ENCODE peak calls at places on chromosomes 4 and X, in six cellular contexts. One of them, this sample, is unnamed.

GRCh38 chr4:145920205-145920604 is 18.4 kb downstream of the ZNF827 start:
- DNase-seq in transverse colon: no peak
- DNase-seq in NB4: no peak
- DNase-seq in gastrocnemius medialis: no peak
- DNase-seq in bronchial epithelial cell: no peak
- DNase-seq in foreskin fibroblast: peak
- DNase-seq in this sample: peak

GRCh38 chr4:15314974-15315373 is 112.9 kb upstream of the C1QTNF7 start:
- DNase-seq in NB4: no peak
- DNase-seq in transverse colon: no peak
- DNase-seq in bronchial epithelial cell: peak
- DNase-seq in foreskin fibroblast: peak
- DNase-seq in gastrocnemius medialis: no peak
- DNase-seq in this sample: no peak

GRCh38 chr4:17030543-17030942 is 132.1 kb upstream of the LDB2 start:
- DNase-seq in NB4: no peak
- DNase-seq in foreskin fibroblast: peak
- DNase-seq in gastrocnemius medialis: no peak
- DNase-seq in transverse colon: no peak
- DNase-seq in bronchial epithelial cell: peak
- DNase-seq in this sample: peak

GRCh38 chrX:44290718-44291117 is 52.8 kb downstream of the EFHC2 start:
- DNase-seq in transverse colon: no peak
- DNase-seq in NB4: no peak
- DNase-seq in bronchial epithelial cell: no peak
- DNase-seq in gastrocnemius medialis: no peak
- DNase-seq in foreskin fibroblast: no peak
- DNase-seq in this sample: no peak

GRCh38 chrX:22300130-22300529 is 27.4 kb downstream of the CBLL2 start:
- DNase-seq in foreskin fibroblast: peak
- DNase-seq in bronchial epithelial cell: peak
- DNase-seq in NB4: peak
- DNase-seq in gastrocnemius medialis: peak
- DNase-seq in transverse colon: no peak
- DNase-seq in this sample: peak

GRCh38 chrX:106171293-106171692 is 3.2 kb downstream of the PWWP3B start:
- DNase-seq in transverse colon: no peak
- DNase-seq in foreskin fibroblast: no peak
- DNase-seq in gastrocnemius medialis: no peak
- DNase-seq in NB4: no peak
- DNase-seq in bronchial epithelial cell: no peak
- DNase-seq in this sample: no peak

GRCh38 chr4:187380181-187380581 is 615.4 kb upstream of the ZFP42 start:
- DNase-seq in NB4: peak
- DNase-seq in bronchial epithelial cell: peak
- DNase-seq in transverse colon: peak
- DNase-seq in gastrocnemius medialis: no peak
- DNase-seq in foreskin fibroblast: peak
- DNase-seq in this sample: no peak

GRCh38 chrX:135973025-135973547 is 702 bp downstream of the MMGT1 start:
- DNase-seq in gastrocnemius medialis: peak
- DNase-seq in bronchial epithelial cell: peak
- DNase-seq in NB4: peak
- DNase-seq in transverse colon: peak
- DNase-seq in foreskin fibroblast: peak
- DNase-seq in this sample: no peak

GRCh38 chr4:109913842-109914241 is 1.2 kb downstream of the EGF start:
- DNase-seq in foreskin fibroblast: no peak
- DNase-seq in transverse colon: no peak
- DNase-seq in bronchial epithelial cell: no peak
- DNase-seq in gastrocnemius medialis: no peak
- DNase-seq in NB4: no peak
- DNase-seq in this sample: no peak

GRCh38 chrX:17553451-17553850 is 178.5 kb downstream of the NHS start:
- DNase-seq in foreskin fibroblast: peak
- DNase-seq in gastrocnemius medialis: no peak
- DNase-seq in transverse colon: peak
- DNase-seq in bronchial epithelial cell: peak
- DNase-seq in NB4: no peak
- DNase-seq in this sample: no peak

GRCh38 chr4:38073596-38074234 is 113.5 kb downstream of the PTTG2 start:
- DNase-seq in gastrocnemius medialis: no peak
- DNase-seq in transverse colon: no peak
- DNase-seq in NB4: peak
- DNase-seq in foreskin fibroblast: no peak
- DNase-seq in bronchial epithelial cell: no peak
- DNase-seq in this sample: no peak

GRCh38 chrX:11558972-11559371 is 106.7 kb downstream of the ARHGAP6 start:
- DNase-seq in bronchial epithelial cell: no peak
- DNase-seq in gastrocnemius medialis: no peak
- DNase-seq in transverse colon: peak
- DNase-seq in foreskin fibroblast: no peak
- DNase-seq in NB4: peak
- DNase-seq in this sample: no peak

GRCh38 chrX:63764946-63765345 is 20.1 kb downstream of the ARHGEF9 start:
- DNase-seq in NB4: no peak
- DNase-seq in transverse colon: no peak
- DNase-seq in bronchial epithelial cell: peak
- DNase-seq in gastrocnemius medialis: no peak
- DNase-seq in foreskin fibroblast: peak
- DNase-seq in this sample: no peak

GRCh38 chrX:9611436-9612145 is 146.7 kb downstream of the TBL1X start:
- DNase-seq in transverse colon: no peak
- DNase-seq in foreskin fibroblast: peak
- DNase-seq in bronchial epithelial cell: no peak
- DNase-seq in NB4: no peak
- DNase-seq in gastrocnemius medialis: no peak
- DNase-seq in this sample: no peak

GRCh38 chrX:57984620-57985019 is 74.4 kb upstream of the ZXDA start:
- DNase-seq in foreskin fibroblast: no peak
- DNase-seq in NB4: no peak
- DNase-seq in bronchial epithelial cell: no peak
- DNase-seq in transverse colon: no peak
- DNase-seq in gastrocnemius medialis: no peak
- DNase-seq in this sample: no peak

GRCh38 chr4:32931475-32931874 is 2211.3 kb downstream of the PCDH7 start:
- DNase-seq in foreskin fibroblast: peak
- DNase-seq in bronchial epithelial cell: peak
- DNase-seq in gastrocnemius medialis: no peak
- DNase-seq in NB4: no peak
- DNase-seq in transverse colon: no peak
- DNase-seq in this sample: no peak

GRCh38 chrX:2635366-2635765 is 55.7 kb upstream of the CD99 start:
- DNase-seq in transverse colon: no peak
- DNase-seq in bronchial epithelial cell: no peak
- DNase-seq in gastrocnemius medialis: no peak
- DNase-seq in NB4: no peak
- DNase-seq in foreskin fibroblast: peak
- DNase-seq in this sample: no peak

GRCh38 chr4:155675709-155676429 is 9.2 kb downstream of the GUCY1A1 start:
- DNase-seq in foreskin fibroblast: peak
- DNase-seq in transverse colon: no peak
- DNase-seq in gastrocnemius medialis: no peak
- DNase-seq in bronchial epithelial cell: no peak
- DNase-seq in NB4: peak
- DNase-seq in this sample: peak

GRCh38 chr4:115293093-115293462 is 179.7 kb upstream of the NDST4 start:
- DNase-seq in transverse colon: no peak
- DNase-seq in foreskin fibroblast: no peak
- DNase-seq in bronchial epithelial cell: peak
- DNase-seq in gastrocnemius medialis: no peak
- DNase-seq in NB4: no peak
- DNase-seq in this sample: no peak

GRCh38 chr4:124936427-124936826 is 223.9 kb upstream of the ANKRD50 start:
- DNase-seq in bronchial epithelial cell: no peak
- DNase-seq in foreskin fibroblast: peak
- DNase-seq in transverse colon: no peak
- DNase-seq in NB4: no peak
- DNase-seq in gastrocnemius medialis: peak
- DNase-seq in this sample: no peak

GRCh38 chrX:53284684-53285447 is 3.5 kb upstream of the IQSEC2 start:
- DNase-seq in transverse colon: peak
- DNase-seq in NB4: peak
- DNase-seq in bronchial epithelial cell: peak
- DNase-seq in gastrocnemius medialis: peak
- DNase-seq in foreskin fibroblast: peak
- DNase-seq in this sample: no peak

GRCh38 chrX:46715521-46715920 is 43.4 kb downstream of the SLC9A7 start:
- DNase-seq in NB4: no peak
- DNase-seq in gastrocnemius medialis: no peak
- DNase-seq in transverse colon: no peak
- DNase-seq in foreskin fibroblast: no peak
- DNase-seq in bronchial epithelial cell: no peak
- DNase-seq in this sample: no peak

GRCh38 chr4:56817840-56818491 is 3.5 kb downstream of the SPINK2 start:
- DNase-seq in bronchial epithelial cell: peak
- DNase-seq in foreskin fibroblast: no peak
- DNase-seq in transverse colon: no peak
- DNase-seq in gastrocnemius medialis: no peak
- DNase-seq in NB4: no peak
- DNase-seq in this sample: no peak

GRCh38 chr4:28001698-28002097 is 1141.1 kb downstream of the STIM2 start:
- DNase-seq in bronchial epithelial cell: no peak
- DNase-seq in gastrocnemius medialis: no peak
- DNase-seq in foreskin fibroblast: no peak
- DNase-seq in NB4: no peak
- DNase-seq in transverse colon: no peak
- DNase-seq in this sample: no peak
- TF ChIP-seq CTCF in bronchial epithelial cell: no peak
- TF ChIP-seq CTCF in gastrocnemius medialis: no peak
- TF ChIP-seq CTCF in foreskin fibroblast: no peak
- TF ChIP-seq CTCF in NB4: no peak
- TF ChIP-seq CTCF in transverse colon: no peak
- TF ChIP-seq CTCF in this sample: peak

GRCh38 chr4:54967289-54967688 is 158.1 kb downstream of the KDR start:
- DNase-seq in gastrocnemius medialis: no peak
- DNase-seq in bronchial epithelial cell: no peak
- DNase-seq in transverse colon: no peak
- DNase-seq in NB4: no peak
- DNase-seq in foreskin fibroblast: no peak
- DNase-seq in this sample: no peak

GRCh38 chr4:54959656-54960055 is 165.7 kb downstream of the KDR start:
- DNase-seq in transverse colon: no peak
- DNase-seq in NB4: no peak
- DNase-seq in bronchial epithelial cell: no peak
- DNase-seq in foreskin fibroblast: peak
- DNase-seq in gastrocnemius medialis: no peak
- DNase-seq in this sample: peak

GRCh38 chr4:54958236-54958635 is 167.2 kb downstream of the KDR start:
- DNase-seq in NB4: no peak
- DNase-seq in gastrocnemius medialis: no peak
- DNase-seq in foreskin fibroblast: peak
- DNase-seq in transverse colon: no peak
- DNase-seq in bronchial epithelial cell: no peak
- DNase-seq in this sample: no peak

DNA sequence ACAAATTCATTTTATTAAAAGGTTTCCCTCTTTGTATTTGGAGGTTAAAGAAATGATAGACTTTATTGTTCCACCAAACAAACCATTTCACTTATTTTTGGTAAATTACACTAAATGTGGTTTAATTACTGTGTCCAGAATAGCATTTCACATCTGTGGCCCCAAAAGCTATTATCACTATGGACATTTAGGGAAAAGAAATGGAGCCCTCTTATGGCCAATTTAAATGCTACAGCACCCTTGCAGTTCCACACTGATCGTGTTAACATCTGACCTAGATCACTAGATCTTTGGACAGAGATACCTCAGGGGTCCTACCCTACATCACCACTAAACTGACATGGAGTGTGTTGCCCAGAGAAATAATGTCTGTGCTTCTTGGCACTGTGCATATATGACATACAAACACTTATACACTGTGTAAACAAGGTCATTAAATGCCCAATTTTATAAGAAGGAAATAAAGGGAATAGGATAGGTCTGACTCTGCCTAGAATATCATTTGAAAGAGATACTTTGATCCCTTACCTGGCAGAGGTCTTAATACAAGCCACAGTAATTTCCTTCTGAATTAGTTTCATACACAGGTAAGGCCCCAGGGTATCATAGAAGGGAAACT is 163.9 kb downstream of the KDR start:
- DNase-seq in transverse colon: no peak
- DNase-seq in foreskin fibroblast: peak
- DNase-seq in gastrocnemius medialis: no peak
- DNase-seq in NB4: peak
- DNase-seq in bronchial epithelial cell: peak
- DNase-seq in this sample: peak
- TF ChIP-seq CTCF in transverse colon: peak
- TF ChIP-seq CTCF in foreskin fibroblast: peak
- TF ChIP-seq CTCF in gastrocnemius medialis: peak
- TF ChIP-seq CTCF in NB4: peak
- TF ChIP-seq CTCF in bronchial epithelial cell: peak
- TF ChIP-seq CTCF in this sample: peak

GRCh38 chr4:123259676-123260428 is 136.7 kb upstream of the SPRY1 start:
- DNase-seq in gastrocnemius medialis: no peak
- DNase-seq in transverse colon: no peak
- DNase-seq in foreskin fibroblast: no peak
- DNase-seq in bronchial epithelial cell: no peak
- DNase-seq in NB4: no peak
- DNase-seq in this sample: no peak

GRCh38 chr4:123257563-123257962 is 139.0 kb upstream of the SPRY1 start:
- DNase-seq in NB4: no peak
- DNase-seq in bronchial epithelial cell: no peak
- DNase-seq in transverse colon: no peak
- DNase-seq in gastrocnemius medialis: no peak
- DNase-seq in foreskin fibroblast: no peak
- DNase-seq in this sample: no peak

GRCh38 chr4:123260429-123261052 is 136.1 kb upstream of the SPRY1 start:
- DNase-seq in bronchial epithelial cell: no peak
- DNase-seq in gastrocnemius medialis: no peak
- DNase-seq in foreskin fibroblast: no peak
- DNase-seq in transverse colon: no peak
- DNase-seq in NB4: no peak
- DNase-seq in this sample: no peak

GRCh38 chr4:123256901-123257300 is 139.7 kb upstream of the SPRY1 start:
- DNase-seq in NB4: no peak
- DNase-seq in bronchial epithelial cell: no peak
- DNase-seq in transverse colon: no peak
- DNase-seq in foreskin fibroblast: peak
- DNase-seq in gastrocnemius medialis: no peak
- DNase-seq in this sample: no peak

DNA sequence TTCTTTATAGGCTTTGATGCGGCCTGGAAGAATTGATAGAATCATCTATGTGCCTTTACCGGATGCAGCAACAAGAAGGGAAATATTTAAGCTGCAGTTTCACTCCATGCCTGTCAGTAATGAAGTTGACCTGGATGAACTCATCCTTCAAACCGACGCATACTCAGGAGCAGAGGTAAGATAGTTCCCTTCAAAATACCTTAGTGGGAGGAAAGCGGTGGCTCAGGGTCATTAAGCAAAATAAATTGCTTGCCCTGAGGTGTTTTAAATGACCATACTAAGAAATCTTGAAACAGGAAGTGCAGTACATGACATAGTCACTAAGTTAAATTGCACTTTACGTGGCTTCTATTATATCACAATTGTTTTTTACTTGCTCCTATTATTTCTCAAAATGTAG is 140.6 kb upstream of the SPRY1 start:
- DNase-seq in gastrocnemius medialis: no peak
- DNase-seq in foreskin fibroblast: no peak
- DNase-seq in bronchial epithelial cell: no peak
- DNase-seq in NB4: no peak
- DNase-seq in transverse colon: no peak
- DNase-seq in this sample: no peak
- TF ChIP-seq CTCF in gastrocnemius medialis: no peak
- TF ChIP-seq CTCF in foreskin fibroblast: no peak
- TF ChIP-seq CTCF in bronchial epithelial cell: no peak
- TF ChIP-seq CTCF in NB4: no peak
- TF ChIP-seq CTCF in transverse colon: no peak
- TF ChIP-seq CTCF in this sample: no peak

GRCh38 chr4:3318561-3319021 is 25.8 kb downstream of the RGS12 start:
- DNase-seq in transverse colon: no peak
- DNase-seq in gastrocnemius medialis: no peak
- DNase-seq in bronchial epithelial cell: no peak
- DNase-seq in foreskin fibroblast: no peak
- DNase-seq in NB4: no peak
- DNase-seq in this sample: no peak
- TF ChIP-seq CTCF in transverse colon: no peak
- TF ChIP-seq CTCF in gastrocnemius medialis: no peak
- TF ChIP-seq CTCF in bronchial epithelial cell: peak
- TF ChIP-seq CTCF in foreskin fibroblast: no peak
- TF ChIP-seq CTCF in NB4: peak
- TF ChIP-seq CTCF in this sample: no peak